ENCODE peak calls at places on chromosomes 5 and 9, in four cellular contexts. Z is IMR-90, Q is A549, X is K562. U is an unnamed sample.

GRCh38 chr5:157680239-157680638 is 8.9 kb downstream of the C5orf52 start:
- DNase-seq in X (no peak), Q (no peak), Z (no peak), U (no peak)

GRCh38 chr5:163535290-163535689 is 29.9 kb downstream of the MAT2B start:
- DNase-seq in Z (no peak), Q (no peak), X (no peak), U (no peak)

GRCh38 chr9:89356782-89357181 is 38.5 kb downstream of the SECISBP2 start:
- DNase-seq in X (no peak), Q (no peak), Z (no peak), U (no peak)

GRCh38 chr9:119365291-119366027 is 3.8 kb downstream of the BRINP1 start:
- DNase-seq in Q (peak; percentile 32), Z (no peak), X (peak; percentile 14), U (peak; percentile 69)

GRCh38 chr5:69300537-69301203 is 31.9 kb downstream of the CCDC125 start:
- DNase-seq in X (peak; percentile 87), Z (peak; percentile 4), Q (no peak), U (no peak)

GRCh38 chr9:98315551-98316060 is 60.2 kb upstream of the TBC1D2 start:
- DNase-seq in Z (peak; percentile 89), X (peak; percentile 95), Q (peak; percentile 80), U (peak; percentile 89)

GRCh38 chr5:35466746-35467145 is 150.9 kb upstream of the SPEF2 start:
- DNase-seq in X (no peak), Z (no peak), Q (no peak), U (no peak)

GRCh38 chr5:76166886-76167576 is 83.8 kb downstream of the SV2C start:
- DNase-seq in Q (no peak), Z (no peak), X (no peak), U (no peak)

GRCh38 chr5:176415240-176416122 is 858 bp downstream of the CLTB start:
- DNase-seq in X (peak; percentile 31), Z (peak; percentile 49), Q (peak; percentile 53), U (peak; percentile 70)

GRCh38 chr5:124825250-124825982 is 79.0 kb upstream of the ZNF608 start:
- DNase-seq in Q (no peak), Z (no peak), X (no peak), U (no peak)

GRCh38 chr9:8734760-8735159 is 935.2 kb upstream of the DMAC1 start:
- DNase-seq in Z (no peak), X (no peak), Q (peak; percentile 44), U (no peak)

GRCh38 chr5:178078197-178078995 is 34.9 kb upstream of the N4BP3 start:
- DNase-seq in X (peak; percentile 34), Z (peak; percentile 82), Q (no peak), U (no peak)

GRCh38 chr5:11905209-11905608 is 963 bp upstream of the CTNND2 start:
- DNase-seq in X (no peak), Z (no peak), Q (no peak), U (no peak)

GRCh38 chr9:114448706-114449105 is 56.6 kb downstream of the WHRN start:
- DNase-seq in Z (peak; percentile 18), Q (no peak), X (no peak), U (no peak)

GRCh38 chr9:13023498-13023897 is 248.7 kb downstream of the LURAP1L start:
- DNase-seq in Q (peak; percentile 22), Z (peak; percentile 2), X (no peak), U (no peak)
- TF ChIP-seq SMC3 in Q (no peak), Z (no peak), X (no peak), U (no peak)

GRCh38 chr5:140131967-140132409 is 6.3 kb downstream of the IGIP start:
- DNase-seq in Q (peak; percentile 15), Z (peak; percentile 97), X (no peak), U (no peak)

GRCh38 chr5:140130949-140131733 is 5.4 kb downstream of the IGIP start:
- DNase-seq in Z (no peak), X (no peak), Q (no peak), U (no peak)

GRCh38 chr5:140126315-140127012 is 727 bp downstream of the IGIP start:
- DNase-seq in Q (no peak), Z (no peak), X (no peak), U (no peak)

GRCh38 chr5:140125637-140126036 is at the start of gene IGIP:
- DNase-seq in Z (no peak), X (no peak), Q (no peak), U (no peak)

GRCh38 chr5:140128376-140128775 is 2.6 kb downstream of the IGIP start:
- DNase-seq in Z (no peak), X (no peak), Q (no peak), U (no peak)
- TF ChIP-seq SMC3 in Z (no peak), X (no peak), Q (no peak), U (no peak)

GRCh38 chr9:93810028-93810971 is 144.9 kb downstream of the BARX1 start:
- DNase-seq in X (no peak), Q (no peak), Z (no peak), U (peak; percentile 23)

GRCh38 chr9:93809204-93809940 is 145.8 kb downstream of the BARX1 start:
- DNase-seq in X (no peak), Q (no peak), Z (no peak), U (peak; percentile 6)

GRCh38 chr9:93807166-93808013 is 147.8 kb downstream of the BARX1 start:
- DNase-seq in X (no peak), Q (no peak), Z (no peak), U (peak; percentile 10)

GRCh38 chr9:93812410-93812668 is 142.8 kb downstream of the BARX1 start:
- DNase-seq in Z (no peak), Q (no peak), X (no peak), U (peak; percentile 3)

GRCh38 chr9:93808115-93809029 is 146.8 kb downstream of the BARX1 start:
- DNase-seq in Z (no peak), Q (no peak), X (peak; percentile 88), U (peak; percentile 7)
- TF ChIP-seq SMC3 in Z (no peak), Q (no peak), X (no peak), U (no peak)

DNA sequence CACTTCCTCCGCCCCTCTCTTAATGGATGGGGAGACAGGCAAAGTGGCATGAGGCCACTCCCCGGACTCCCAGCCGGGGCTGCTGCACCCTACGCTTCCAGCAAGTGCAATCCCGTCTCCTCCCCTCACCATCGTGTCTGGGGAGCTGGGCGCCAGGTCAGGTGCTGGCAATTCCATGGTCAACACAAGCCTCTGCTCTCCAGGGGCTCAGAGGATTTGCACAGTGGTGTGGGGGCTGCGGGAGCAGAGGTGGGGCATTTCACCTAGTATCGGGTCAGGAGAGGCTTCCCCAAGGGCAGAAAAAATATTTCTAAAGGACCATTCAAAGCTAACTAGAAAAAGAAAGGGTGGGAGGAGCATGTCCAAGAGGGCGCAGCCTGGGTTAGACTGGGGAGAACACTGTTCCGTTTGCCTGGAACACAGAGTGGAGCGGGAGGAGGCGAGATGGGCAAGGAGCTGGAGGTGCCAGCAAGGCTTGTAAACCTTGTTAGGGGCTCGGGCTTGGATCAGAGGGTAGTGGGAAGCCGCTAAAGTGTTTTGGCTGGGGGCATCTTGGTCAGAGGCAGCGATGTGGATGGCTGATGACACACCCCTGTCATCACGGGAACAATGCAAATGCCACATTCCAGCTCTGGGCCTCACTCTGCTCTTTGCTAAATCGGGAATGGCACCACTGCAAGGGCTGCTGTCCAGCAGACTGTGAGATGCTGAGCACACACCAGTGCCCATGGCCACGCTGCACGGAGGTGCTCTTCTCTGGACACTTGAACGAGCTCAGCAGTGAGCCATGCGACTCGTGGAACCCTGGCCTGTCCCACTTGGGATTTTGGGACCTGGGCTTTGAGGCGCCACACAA is 191.7 kb downstream of the CDK5RAP2 start:
- DNase-seq in Z (no peak), X (no peak), Q (no peak), U (no peak)
- TF ChIP-seq SMC3 in Z (no peak), X (no peak), Q (no peak), U (no peak)

DNA sequence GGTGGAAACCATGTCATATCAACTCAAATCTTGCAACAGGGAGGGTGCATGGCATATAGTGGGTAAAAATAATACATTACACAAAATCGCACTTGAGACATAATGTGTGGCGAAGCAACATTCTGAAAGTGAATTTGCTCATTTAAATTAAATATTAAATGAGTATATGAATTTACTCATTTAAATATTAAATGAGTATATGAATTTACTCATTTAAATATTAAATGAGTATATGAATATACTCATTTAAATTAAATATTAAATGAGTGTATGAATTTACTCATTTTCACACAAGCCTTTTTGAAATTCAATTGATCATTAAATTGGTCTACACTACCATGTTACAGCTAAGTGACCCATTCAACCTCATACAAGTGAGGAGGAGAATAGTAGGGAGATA is 10.5 kb downstream of the MAST4 start:
- DNase-seq in Z (no peak), X (no peak), Q (no peak), U (no peak)
- TF ChIP-seq SMC3 in Z (no peak), X (no peak), Q (no peak), U (no peak)

DNA sequence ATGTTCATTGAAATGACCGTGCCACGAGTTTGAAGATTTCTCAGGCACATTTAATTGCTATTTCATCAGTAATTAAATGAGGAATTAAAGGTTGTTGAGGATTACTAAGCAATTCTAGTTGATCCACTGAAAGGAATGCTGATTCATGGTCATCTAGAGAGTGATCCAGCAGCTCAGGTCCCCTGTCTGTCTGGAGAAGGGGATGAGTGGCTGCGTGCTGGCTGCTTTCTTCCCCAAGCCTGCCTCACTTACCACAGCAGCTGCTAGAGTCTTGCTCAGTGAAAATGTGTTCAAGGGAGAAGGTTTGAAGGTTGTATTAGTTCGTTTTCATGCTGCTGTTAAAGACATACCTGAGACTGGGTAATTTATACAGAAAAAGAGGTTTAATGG is 7.8 kb upstream of the TGFBI start:
- DNase-seq in Q (peak; percentile 65), Z (peak; percentile 78), X (peak; percentile 16), U (no peak)
- TF ChIP-seq SMC3 in Q (no peak), Z (no peak), X (no peak), U (no peak)

DNA sequence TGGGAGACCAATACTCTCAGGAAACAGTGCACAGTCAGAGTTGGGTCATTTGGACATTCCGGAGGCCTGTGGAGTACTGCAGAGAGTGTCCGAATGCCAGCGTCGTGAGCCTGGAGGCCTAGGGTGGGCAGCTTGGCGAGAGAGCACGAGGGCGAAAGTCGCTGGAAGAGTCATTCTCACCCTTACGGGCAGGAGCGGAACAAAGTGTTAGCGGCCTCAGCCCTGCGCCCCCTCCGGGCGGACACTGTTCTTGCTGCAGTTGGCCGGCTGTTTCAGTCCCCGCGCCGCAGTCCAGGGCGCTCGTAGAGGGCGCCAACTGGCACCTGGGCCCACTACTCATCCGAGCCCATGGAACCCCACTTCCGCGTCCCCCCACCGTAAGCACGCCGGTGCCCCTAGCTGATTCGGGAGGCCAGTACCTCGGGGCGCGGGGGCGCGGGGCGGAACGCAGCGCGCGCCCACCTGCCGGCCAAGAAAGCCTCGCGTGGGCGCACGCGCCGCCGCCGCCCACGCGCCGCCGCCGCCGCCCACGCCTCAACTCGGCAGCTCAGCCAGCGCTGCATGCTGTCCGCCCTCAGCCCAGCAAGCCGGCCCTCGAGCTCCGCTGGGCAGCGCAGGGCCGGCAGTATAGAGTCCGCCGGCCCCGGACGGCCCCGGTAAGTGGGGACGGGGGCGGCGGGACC is 99.7 kb upstream of the CCL21 start:
- DNase-seq in Q (peak; percentile 8), Z (peak; percentile 0), X (peak; percentile 21), U (peak; percentile 78)
- TF ChIP-seq SMC3 in Q (no peak), Z (no peak), X (no peak), U (no peak)

GRCh38 chr5:15023846-15024245 is 152.3 kb upstream of the ANKH start:
- DNase-seq in Z (no peak), X (no peak), Q (no peak), U (no peak)

GRCh38 chr5:15026011-15026481 is 154.5 kb upstream of the ANKH start:
- DNase-seq in Q (no peak), X (no peak), Z (peak; percentile 44), U (no peak)

GRCh38 chr5:15020731-15021130 is 149.2 kb upstream of the ANKH start:
- DNase-seq in Q (no peak), X (no peak), Z (no peak), U (no peak)

GRCh38 chr5:15023266-15023665 is 151.7 kb upstream of the ANKH start:
- DNase-seq in X (no peak), Q (no peak), Z (no peak), U (no peak)

GRCh38 chr5:15021286-15022046 is 149.9 kb upstream of the ANKH start:
- DNase-seq in Z (peak; percentile 80), X (no peak), Q (no peak), U (no peak)
- TF ChIP-seq SMC3 in Z (no peak), X (no peak), Q (no peak), U (no peak)